ENCODE peak calls at places on chromosomes 7 and 10, in nine cellular contexts. One of them, this sample, is unnamed.
A peak's percentile ranks its signal among the peaks of the same experiment; 100 is the strongest.

GRCh38 chr10:103982639-103983038 is 15.7 kb downstream of the SLK start:
- DNase-seq in tibial nerve: no peak
- DNase-seq in cardiac muscle cell: no peak
- DNase-seq in colonic mucosa: peak; percentile 46
- DNase-seq in CD4-positive, alpha-beta T cell: no peak
- DNase-seq in Peyer's patch: no peak
- DNase-seq in neural progenitor cell: peak; percentile 53
- DNase-seq in CD4-positive, CD25-positive, alpha-beta regulatory T cell: no peak
- DNase-seq in WERI-Rb-1: peak; percentile 58
- DNase-seq in this sample: no peak

GRCh38 chr7:37028909-37029440 is 304.7 kb upstream of the AOAH start:
- DNase-seq in cardiac muscle cell: no peak
- DNase-seq in tibial nerve: no peak
- DNase-seq in colonic mucosa: no peak
- DNase-seq in Peyer's patch: no peak
- DNase-seq in CD4-positive, alpha-beta T cell: no peak
- DNase-seq in neural progenitor cell: no peak
- DNase-seq in WERI-Rb-1: no peak
- DNase-seq in CD4-positive, CD25-positive, alpha-beta regulatory T cell: no peak
- DNase-seq in this sample: no peak

GRCh38 chr7:12130664-12131063 is 80.4 kb upstream of the TMEM106B start:
- DNase-seq in tibial nerve: no peak
- DNase-seq in colonic mucosa: no peak
- DNase-seq in cardiac muscle cell: no peak
- DNase-seq in CD4-positive, alpha-beta T cell: no peak
- DNase-seq in CD4-positive, CD25-positive, alpha-beta regulatory T cell: no peak
- DNase-seq in neural progenitor cell: no peak
- DNase-seq in Peyer's patch: no peak
- DNase-seq in WERI-Rb-1: no peak
- DNase-seq in this sample: no peak

GRCh38 chr7:129825554-129826267 is 127.0 kb downstream of the UBE2H start:
- DNase-seq in cardiac muscle cell: peak; percentile 71
- DNase-seq in tibial nerve: peak; percentile 72
- DNase-seq in colonic mucosa: peak; percentile 94
- DNase-seq in Peyer's patch: peak; percentile 94
- DNase-seq in CD4-positive, CD25-positive, alpha-beta regulatory T cell: peak; percentile 84
- DNase-seq in WERI-Rb-1: peak; percentile 91
- DNase-seq in neural progenitor cell: peak; percentile 91
- DNase-seq in CD4-positive, alpha-beta T cell: peak; percentile 86
- DNase-seq in this sample: peak; percentile 45

GRCh38 chr7:80463272-80463920 is 48.5 kb downstream of the GNAT3 start:
- DNase-seq in colonic mucosa: no peak
- DNase-seq in CD4-positive, CD25-positive, alpha-beta regulatory T cell: no peak
- DNase-seq in neural progenitor cell: no peak
- DNase-seq in tibial nerve: no peak
- DNase-seq in WERI-Rb-1: no peak
- DNase-seq in CD4-positive, alpha-beta T cell: no peak
- DNase-seq in Peyer's patch: no peak
- DNase-seq in cardiac muscle cell: peak; percentile 26
- DNase-seq in this sample: no peak

GRCh38 chr10:87646192-87646909 is 13.3 kb upstream of the PAPSS2 start:
- DNase-seq in CD4-positive, CD25-positive, alpha-beta regulatory T cell: no peak
- DNase-seq in cardiac muscle cell: no peak
- DNase-seq in Peyer's patch: no peak
- DNase-seq in neural progenitor cell: no peak
- DNase-seq in CD4-positive, alpha-beta T cell: no peak
- DNase-seq in WERI-Rb-1: no peak
- DNase-seq in colonic mucosa: no peak
- DNase-seq in tibial nerve: no peak
- DNase-seq in this sample: no peak

GRCh38 chr7:155973451-155973997 is 161.3 kb upstream of the SHH start:
- DNase-seq in colonic mucosa: peak; percentile 11
- DNase-seq in CD4-positive, alpha-beta T cell: no peak
- DNase-seq in cardiac muscle cell: no peak
- DNase-seq in WERI-Rb-1: no peak
- DNase-seq in CD4-positive, CD25-positive, alpha-beta regulatory T cell: no peak
- DNase-seq in neural progenitor cell: no peak
- DNase-seq in Peyer's patch: peak; percentile 30
- DNase-seq in tibial nerve: no peak
- DNase-seq in this sample: no peak

GRCh38 chr10:84193846-84194423 is 402 bp upstream of the CDHR1 start:
- DNase-seq in WERI-Rb-1: no peak
- DNase-seq in CD4-positive, alpha-beta T cell: no peak
- DNase-seq in colonic mucosa: no peak
- DNase-seq in neural progenitor cell: no peak
- DNase-seq in cardiac muscle cell: peak; percentile 8
- DNase-seq in Peyer's patch: peak; percentile 35
- DNase-seq in tibial nerve: no peak
- DNase-seq in CD4-positive, CD25-positive, alpha-beta regulatory T cell: no peak
- DNase-seq in this sample: no peak

GRCh38 chr7:112135815-112136706 is 70.1 kb downstream of the DOCK4 start:
- DNase-seq in CD4-positive, CD25-positive, alpha-beta regulatory T cell: no peak
- DNase-seq in WERI-Rb-1: no peak
- DNase-seq in cardiac muscle cell: no peak
- DNase-seq in tibial nerve: no peak
- DNase-seq in CD4-positive, alpha-beta T cell: no peak
- DNase-seq in colonic mucosa: no peak
- DNase-seq in Peyer's patch: no peak
- DNase-seq in neural progenitor cell: no peak
- DNase-seq in this sample: no peak

GRCh38 chr7:127317447-127317961 is 64.8 kb upstream of the GRM8 start:
- DNase-seq in CD4-positive, CD25-positive, alpha-beta regulatory T cell: no peak
- DNase-seq in WERI-Rb-1: no peak
- DNase-seq in neural progenitor cell: no peak
- DNase-seq in CD4-positive, alpha-beta T cell: no peak
- DNase-seq in colonic mucosa: no peak
- DNase-seq in cardiac muscle cell: peak; percentile 24
- DNase-seq in tibial nerve: no peak
- DNase-seq in Peyer's patch: no peak
- DNase-seq in this sample: no peak

GRCh38 chr10:97037365-97038361 is 148.1 kb downstream of the SLIT1 start:
- DNase-seq in cardiac muscle cell: peak; percentile 84
- DNase-seq in CD4-positive, CD25-positive, alpha-beta regulatory T cell: peak; percentile 52
- DNase-seq in WERI-Rb-1: peak; percentile 92
- DNase-seq in tibial nerve: peak; percentile 65
- DNase-seq in neural progenitor cell: peak; percentile 89
- DNase-seq in Peyer's patch: peak; percentile 91
- DNase-seq in CD4-positive, alpha-beta T cell: peak; percentile 56
- DNase-seq in colonic mucosa: peak; percentile 89
- DNase-seq in this sample: peak; percentile 92

GRCh38 chr7:44511863-44512468 is 21.5 kb upstream of the NUDCD3 start:
- DNase-seq in Peyer's patch: no peak
- DNase-seq in tibial nerve: no peak
- DNase-seq in colonic mucosa: no peak
- DNase-seq in CD4-positive, CD25-positive, alpha-beta regulatory T cell: no peak
- DNase-seq in neural progenitor cell: no peak
- DNase-seq in cardiac muscle cell: no peak
- DNase-seq in CD4-positive, alpha-beta T cell: no peak
- DNase-seq in WERI-Rb-1: no peak
- DNase-seq in this sample: no peak

GRCh38 chr10:60290558-60290957 is 99.1 kb downstream of the ANK3 start:
- DNase-seq in colonic mucosa: no peak
- DNase-seq in CD4-positive, alpha-beta T cell: no peak
- DNase-seq in cardiac muscle cell: no peak
- DNase-seq in WERI-Rb-1: no peak
- DNase-seq in neural progenitor cell: peak; percentile 9
- DNase-seq in Peyer's patch: no peak
- DNase-seq in tibial nerve: no peak
- DNase-seq in CD4-positive, CD25-positive, alpha-beta regulatory T cell: no peak
- DNase-seq in this sample: no peak

GRCh38 chr10:77798940-77799339 is 127.6 kb downstream of the DLG5 start:
- DNase-seq in neural progenitor cell: no peak
- DNase-seq in CD4-positive, CD25-positive, alpha-beta regulatory T cell: no peak
- DNase-seq in cardiac muscle cell: no peak
- DNase-seq in colonic mucosa: no peak
- DNase-seq in CD4-positive, alpha-beta T cell: no peak
- DNase-seq in tibial nerve: no peak
- DNase-seq in WERI-Rb-1: no peak
- DNase-seq in Peyer's patch: no peak
- DNase-seq in this sample: no peak

GRCh38 chr7:132560105-132560504 is 16.2 kb downstream of the PLXNA4 start:
- DNase-seq in cardiac muscle cell: no peak
- DNase-seq in WERI-Rb-1: no peak
- DNase-seq in tibial nerve: no peak
- DNase-seq in CD4-positive, alpha-beta T cell: no peak
- DNase-seq in colonic mucosa: no peak
- DNase-seq in CD4-positive, CD25-positive, alpha-beta regulatory T cell: no peak
- DNase-seq in Peyer's patch: no peak
- DNase-seq in neural progenitor cell: no peak
- DNase-seq in this sample: no peak
- H3K27me3 ChIP-seq in cardiac muscle cell: peaks cover 43% of the 10 kb centered on the region
- H3K27me3 ChIP-seq in WERI-Rb-1: peaks cover 9% of the 10 kb centered on the region
- H3K27me3 ChIP-seq in tibial nerve: no peaks in the 10 kb centered on the region
- H3K27me3 ChIP-seq in CD4-positive, alpha-beta T cell: peaks cover 6% of the 10 kb centered on the region
- H3K27me3 ChIP-seq in colonic mucosa: no peaks in the 10 kb centered on the region
- H3K27me3 ChIP-seq in CD4-positive, CD25-positive, alpha-beta regulatory T cell: no peaks in the 10 kb centered on the region
- H3K27me3 ChIP-seq in Peyer's patch: no peaks in the 10 kb centered on the region
- H3K27me3 ChIP-seq in neural progenitor cell: peaks cover 75% of the 10 kb centered on the region
- H3K27me3 ChIP-seq in this sample: peaks cover 4% of the 10 kb centered on the region

GRCh38 chr7:32070406-32071360 is at the start of gene PDE1C:
- DNase-seq in cardiac muscle cell: peak; percentile 27
- DNase-seq in tibial nerve: no peak
- DNase-seq in neural progenitor cell: peak; percentile 64
- DNase-seq in CD4-positive, CD25-positive, alpha-beta regulatory T cell: no peak
- DNase-seq in colonic mucosa: no peak
- DNase-seq in Peyer's patch: no peak
- DNase-seq in WERI-Rb-1: no peak
- DNase-seq in CD4-positive, alpha-beta T cell: no peak
- DNase-seq in this sample: no peak

GRCh38 chr7:32072397-32072796 is 2.2 kb upstream of the PDE1C start:
- DNase-seq in WERI-Rb-1: no peak
- DNase-seq in CD4-positive, CD25-positive, alpha-beta regulatory T cell: no peak
- DNase-seq in CD4-positive, alpha-beta T cell: no peak
- DNase-seq in Peyer's patch: no peak
- DNase-seq in cardiac muscle cell: no peak
- DNase-seq in colonic mucosa: no peak
- DNase-seq in neural progenitor cell: no peak
- DNase-seq in tibial nerve: no peak
- DNase-seq in this sample: no peak

GRCh38 chr7:32070051-32070405 is 179 bp downstream of the PDE1C start:
- DNase-seq in CD4-positive, CD25-positive, alpha-beta regulatory T cell: no peak
- DNase-seq in colonic mucosa: no peak
- DNase-seq in Peyer's patch: no peak
- DNase-seq in neural progenitor cell: no peak
- DNase-seq in tibial nerve: no peak
- DNase-seq in CD4-positive, alpha-beta T cell: no peak
- DNase-seq in cardiac muscle cell: no peak
- DNase-seq in WERI-Rb-1: no peak
- DNase-seq in this sample: no peak

GRCh38 chr7:32073533-32073932 is 3.3 kb upstream of the PDE1C start:
- DNase-seq in CD4-positive, alpha-beta T cell: no peak
- DNase-seq in tibial nerve: no peak
- DNase-seq in CD4-positive, CD25-positive, alpha-beta regulatory T cell: no peak
- DNase-seq in WERI-Rb-1: no peak
- DNase-seq in Peyer's patch: no peak
- DNase-seq in colonic mucosa: no peak
- DNase-seq in cardiac muscle cell: peak; percentile 33
- DNase-seq in neural progenitor cell: no peak
- DNase-seq in this sample: no peak

DNA sequence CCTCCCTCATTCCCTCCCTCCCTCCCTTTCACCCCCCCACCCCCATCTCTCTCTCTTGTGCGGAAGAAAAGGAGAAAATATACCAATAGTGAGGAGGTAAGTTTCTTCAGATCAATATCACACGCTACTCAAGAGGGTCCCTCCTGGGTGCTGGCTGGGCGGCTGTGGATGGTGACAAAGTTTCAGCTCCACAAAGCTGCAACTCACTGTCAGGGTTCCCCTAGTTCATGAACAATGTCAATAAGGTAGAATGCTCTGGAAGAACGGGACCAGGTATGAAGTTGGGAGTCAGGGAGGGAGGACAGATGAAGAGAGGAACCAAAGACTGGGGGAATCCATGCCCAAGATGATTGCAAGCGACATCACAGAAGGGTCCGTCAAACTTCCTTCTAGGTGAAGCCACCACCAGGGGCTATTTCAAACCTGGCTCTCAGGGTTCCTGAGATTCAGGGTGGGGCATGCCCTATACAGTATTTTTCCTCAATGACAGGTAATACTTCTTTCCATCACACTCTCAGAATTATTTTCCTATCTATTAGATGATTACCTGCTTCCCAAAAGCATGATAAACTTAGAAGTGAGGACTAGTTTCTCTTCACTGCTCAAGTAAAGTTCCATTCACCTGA is 1.4 kb upstream of the PDE1C start:
- DNase-seq in cardiac muscle cell: no peak
- DNase-seq in CD4-positive, alpha-beta T cell: no peak
- DNase-seq in Peyer's patch: no peak
- DNase-seq in WERI-Rb-1: no peak
- DNase-seq in colonic mucosa: no peak
- DNase-seq in tibial nerve: no peak
- DNase-seq in CD4-positive, CD25-positive, alpha-beta regulatory T cell: no peak
- DNase-seq in neural progenitor cell: no peak
- DNase-seq in this sample: no peak
- H3K27me3 ChIP-seq in cardiac muscle cell: peaks cover 85% of the 10 kb centered on the region
- H3K27me3 ChIP-seq in CD4-positive, alpha-beta T cell: peaks cover 13% of the 10 kb centered on the region
- H3K27me3 ChIP-seq in Peyer's patch: no peaks in the 10 kb centered on the region
- H3K27me3 ChIP-seq in WERI-Rb-1: no peaks in the 10 kb centered on the region
- H3K27me3 ChIP-seq in colonic mucosa: peaks cover 20% of the 10 kb centered on the region
- H3K27me3 ChIP-seq in tibial nerve: no peaks in the 10 kb centered on the region
- H3K27me3 ChIP-seq in CD4-positive, CD25-positive, alpha-beta regulatory T cell: no peaks in the 10 kb centered on the region
- H3K27me3 ChIP-seq in neural progenitor cell: peaks cover 87% of the 10 kb centered on the region
- H3K27me3 ChIP-seq in this sample: peaks cover 40% of the 10 kb centered on the region

GRCh38 chr10:2734691-2735090 is 332.7 kb upstream of the PFKP start:
- DNase-seq in cardiac muscle cell: no peak
- DNase-seq in WERI-Rb-1: no peak
- DNase-seq in Peyer's patch: no peak
- DNase-seq in tibial nerve: no peak
- DNase-seq in neural progenitor cell: no peak
- DNase-seq in CD4-positive, alpha-beta T cell: no peak
- DNase-seq in CD4-positive, CD25-positive, alpha-beta regulatory T cell: no peak
- DNase-seq in colonic mucosa: no peak
- DNase-seq in this sample: no peak
- H3K27me3 ChIP-seq in cardiac muscle cell: no peaks in the 10 kb centered on the region
- H3K27me3 ChIP-seq in WERI-Rb-1: no peaks in the 10 kb centered on the region
- H3K27me3 ChIP-seq in Peyer's patch: no peaks in the 10 kb centered on the region
- H3K27me3 ChIP-seq in tibial nerve: no peaks in the 10 kb centered on the region
- H3K27me3 ChIP-seq in neural progenitor cell: no peaks in the 10 kb centered on the region
- H3K27me3 ChIP-seq in CD4-positive, alpha-beta T cell: no peaks in the 10 kb centered on the region
- H3K27me3 ChIP-seq in CD4-positive, CD25-positive, alpha-beta regulatory T cell: no peaks in the 10 kb centered on the region
- H3K27me3 ChIP-seq in colonic mucosa: no peaks in the 10 kb centered on the region
- H3K27me3 ChIP-seq in this sample: no peaks in the 10 kb centered on the region

GRCh38 chr10:27742195-27742925 is 3.3 kb downstream of the MKX start:
- DNase-seq in tibial nerve: peak; percentile 40
- DNase-seq in colonic mucosa: peak; percentile 73
- DNase-seq in CD4-positive, CD25-positive, alpha-beta regulatory T cell: peak; percentile 63
- DNase-seq in WERI-Rb-1: peak; percentile 38
- DNase-seq in cardiac muscle cell: peak; percentile 87
- DNase-seq in CD4-positive, alpha-beta T cell: peak; percentile 60
- DNase-seq in neural progenitor cell: peak; percentile 92
- DNase-seq in Peyer's patch: peak; percentile 82
- DNase-seq in this sample: no peak
- H3K27me3 ChIP-seq in tibial nerve: no peaks in the 10 kb centered on the region
- H3K27me3 ChIP-seq in colonic mucosa: peaks cover 55% of the 10 kb centered on the region
- H3K27me3 ChIP-seq in CD4-positive, CD25-positive, alpha-beta regulatory T cell: peaks cover 26% of the 10 kb centered on the region
- H3K27me3 ChIP-seq in WERI-Rb-1: peaks cover 59% of the 10 kb centered on the region
- H3K27me3 ChIP-seq in cardiac muscle cell: peaks cover 99% of the 10 kb centered on the region
- H3K27me3 ChIP-seq in CD4-positive, alpha-beta T cell: peaks cover 71% of the 10 kb centered on the region
- H3K27me3 ChIP-seq in neural progenitor cell: peaks cover 100% of the 10 kb centered on the region
- H3K27me3 ChIP-seq in Peyer's patch: no peaks in the 10 kb centered on the region
- H3K27me3 ChIP-seq in this sample: peaks cover 53% of the 10 kb centered on the region

This sample was measured in iPS DF 6.9.